ENCODE peak calls at places on chromosomes 13 and 19, in six cellular contexts. One of them, this sample, is unnamed.

GRCh38 chr19:31127132-31127967 is 221.9 kb downstream of the TSHZ3 start:
- DNase-seq in astrocyte of the spinal cord: peak
- DNase-seq in psoas muscle: no peak
- DNase-seq in breast epithelium: no peak
- DNase-seq in heart right ventricle: no peak
- DNase-seq in choroid plexus epithelial cell: peak
- DNase-seq in this sample: peak

GRCh38 chr13:103351035-103351828 is 285.0 kb upstream of the SLC10A2 start:
- DNase-seq in astrocyte of the spinal cord: peak
- DNase-seq in psoas muscle: no peak
- DNase-seq in breast epithelium: no peak
- DNase-seq in heart right ventricle: peak
- DNase-seq in choroid plexus epithelial cell: peak
- DNase-seq in this sample: peak

GRCh38 chr13:87999141-87999765 is 328.1 kb downstream of the SLITRK5 start:
- DNase-seq in astrocyte of the spinal cord: peak
- DNase-seq in psoas muscle: no peak
- DNase-seq in breast epithelium: no peak
- DNase-seq in heart right ventricle: no peak
- DNase-seq in choroid plexus epithelial cell: peak
- DNase-seq in this sample: peak

GRCh38 chr19:16601378-16602052 is 26.5 kb downstream of the MED26 start:
- DNase-seq in astrocyte of the spinal cord: no peak
- DNase-seq in psoas muscle: no peak
- DNase-seq in breast epithelium: no peak
- DNase-seq in heart right ventricle: peak
- DNase-seq in choroid plexus epithelial cell: no peak
- DNase-seq in this sample: no peak

GRCh38 chr19:45444318-45445041 is 20.8 kb upstream of the ERCC1 start:
- DNase-seq in astrocyte of the spinal cord: peak
- DNase-seq in psoas muscle: peak
- DNase-seq in breast epithelium: peak
- DNase-seq in heart right ventricle: peak
- DNase-seq in choroid plexus epithelial cell: peak
- DNase-seq in this sample: peak

GRCh38 chr13:30984620-30985019 is 52.2 kb downstream of the TEX26 start:
- DNase-seq in astrocyte of the spinal cord: no peak
- DNase-seq in psoas muscle: no peak
- DNase-seq in breast epithelium: no peak
- DNase-seq in heart right ventricle: no peak
- DNase-seq in choroid plexus epithelial cell: no peak
- DNase-seq in this sample: no peak

GRCh38 chr13:21106089-21106488 is 44.7 kb upstream of the LATS2 start:
- DNase-seq in astrocyte of the spinal cord: peak
- DNase-seq in psoas muscle: no peak
- DNase-seq in breast epithelium: no peak
- DNase-seq in heart right ventricle: no peak
- DNase-seq in choroid plexus epithelial cell: peak
- DNase-seq in this sample: peak

GRCh38 chr19:47097396-47098217 is 16.0 kb downstream of the ZC3H4 start:
- DNase-seq in astrocyte of the spinal cord: no peak
- DNase-seq in psoas muscle: peak
- DNase-seq in breast epithelium: no peak
- DNase-seq in heart right ventricle: peak
- DNase-seq in choroid plexus epithelial cell: no peak
- DNase-seq in this sample: no peak

GRCh38 chr19:3370728-3371591 is 4.6 kb downstream of the NFIC start:
- DNase-seq in astrocyte of the spinal cord: no peak
- DNase-seq in psoas muscle: no peak
- DNase-seq in breast epithelium: no peak
- DNase-seq in heart right ventricle: no peak
- DNase-seq in choroid plexus epithelial cell: no peak
- DNase-seq in this sample: no peak

GRCh38 chr19:43667524-43668405 is 2.2 kb downstream of the PLAUR start:
- DNase-seq in astrocyte of the spinal cord: no peak
- DNase-seq in psoas muscle: peak
- DNase-seq in breast epithelium: no peak
- DNase-seq in heart right ventricle: no peak
- DNase-seq in choroid plexus epithelial cell: no peak
- DNase-seq in this sample: peak

GRCh38 chr13:99984463-99985242 is 3.1 kb downstream of the ZIC2 start:
- DNase-seq in astrocyte of the spinal cord: peak
- DNase-seq in psoas muscle: no peak
- DNase-seq in breast epithelium: no peak
- DNase-seq in heart right ventricle: no peak
- DNase-seq in choroid plexus epithelial cell: peak
- DNase-seq in this sample: no peak

GRCh38 chr19:3361384-3362216 is 4.8 kb upstream of the NFIC start:
- DNase-seq in astrocyte of the spinal cord: no peak
- DNase-seq in psoas muscle: no peak
- DNase-seq in breast epithelium: no peak
- DNase-seq in heart right ventricle: no peak
- DNase-seq in choroid plexus epithelial cell: no peak
- DNase-seq in this sample: no peak

GRCh38 chr13:110185696-110186095 is 121.3 kb downstream of the COL4A1 start:
- DNase-seq in astrocyte of the spinal cord: peak
- DNase-seq in psoas muscle: no peak
- DNase-seq in breast epithelium: no peak
- DNase-seq in heart right ventricle: no peak
- DNase-seq in choroid plexus epithelial cell: peak
- DNase-seq in this sample: peak

GRCh38 chr13:33285420-33286124 is at the start of gene STARD13:
- DNase-seq in astrocyte of the spinal cord: peak
- DNase-seq in psoas muscle: peak
- DNase-seq in breast epithelium: peak
- DNase-seq in heart right ventricle: peak
- DNase-seq in choroid plexus epithelial cell: peak
- DNase-seq in this sample: peak

GRCh38 chr19:43651758-43652545 is 12.3 kb upstream of the CADM4 start:
- DNase-seq in astrocyte of the spinal cord: peak
- DNase-seq in psoas muscle: peak
- DNase-seq in breast epithelium: peak
- DNase-seq in heart right ventricle: peak
- DNase-seq in choroid plexus epithelial cell: peak
- DNase-seq in this sample: peak

GRCh38 chr19:3471954-3472655 is 8.2 kb downstream of the SMIM24 start:
- DNase-seq in astrocyte of the spinal cord: no peak
- DNase-seq in psoas muscle: peak
- DNase-seq in breast epithelium: no peak
- DNase-seq in heart right ventricle: peak
- DNase-seq in choroid plexus epithelial cell: no peak
- DNase-seq in this sample: peak

GRCh38 chr19:36363845-36364244 is 15.2 kb downstream of the ZFP14 start:
- DNase-seq in astrocyte of the spinal cord: no peak
- DNase-seq in psoas muscle: no peak
- DNase-seq in breast epithelium: no peak
- DNase-seq in heart right ventricle: no peak
- DNase-seq in choroid plexus epithelial cell: no peak
- DNase-seq in this sample: no peak

GRCh38 chr13:59835569-59835968 is 328.2 kb downstream of the DIAPH3 start:
- DNase-seq in astrocyte of the spinal cord: no peak
- DNase-seq in psoas muscle: no peak
- DNase-seq in breast epithelium: no peak
- DNase-seq in heart right ventricle: no peak
- DNase-seq in choroid plexus epithelial cell: no peak
- DNase-seq in this sample: no peak

GRCh38 chr13:113053801-113054604 is 51.6 kb upstream of the F7 start:
- DNase-seq in astrocyte of the spinal cord: no peak
- DNase-seq in psoas muscle: no peak
- DNase-seq in breast epithelium: no peak
- DNase-seq in heart right ventricle: no peak
- DNase-seq in choroid plexus epithelial cell: no peak
- DNase-seq in this sample: no peak

GRCh38 chr19:43983912-43984686 is at the start of gene ZNF155:
- DNase-seq in astrocyte of the spinal cord: peak
- DNase-seq in psoas muscle: peak
- DNase-seq in breast epithelium: peak
- DNase-seq in heart right ventricle: peak
- DNase-seq in choroid plexus epithelial cell: peak
- DNase-seq in this sample: peak

GRCh38 chr13:36673838-36674326 is at the start of gene SERTM1:
- DNase-seq in astrocyte of the spinal cord: peak
- DNase-seq in psoas muscle: no peak
- DNase-seq in breast epithelium: no peak
- DNase-seq in heart right ventricle: no peak
- DNase-seq in choroid plexus epithelial cell: peak
- DNase-seq in this sample: peak

GRCh38 chr13:99724633-99725517 is 223.6 kb downstream of the TM9SF2 start:
- DNase-seq in astrocyte of the spinal cord: no peak
- DNase-seq in psoas muscle: no peak
- DNase-seq in breast epithelium: no peak
- DNase-seq in heart right ventricle: no peak
- DNase-seq in choroid plexus epithelial cell: no peak
- DNase-seq in this sample: no peak

GRCh38 chr19:30498707-30499106 is 126.5 kb downstream of the ZNF536 start:
- DNase-seq in astrocyte of the spinal cord: no peak
- DNase-seq in psoas muscle: no peak
- DNase-seq in breast epithelium: no peak
- DNase-seq in heart right ventricle: no peak
- DNase-seq in choroid plexus epithelial cell: no peak
- DNase-seq in this sample: no peak

GRCh38 chr13:106851251-106851650 is 283.3 kb upstream of the ARGLU1 start:
- DNase-seq in astrocyte of the spinal cord: peak
- DNase-seq in psoas muscle: no peak
- DNase-seq in breast epithelium: no peak
- DNase-seq in heart right ventricle: no peak
- DNase-seq in choroid plexus epithelial cell: peak
- DNase-seq in this sample: no peak

GRCh38 chr19:5299137-5299536 is 41.5 kb downstream of the PTPRS start:
- DNase-seq in astrocyte of the spinal cord: no peak
- DNase-seq in psoas muscle: no peak
- DNase-seq in breast epithelium: no peak
- DNase-seq in heart right ventricle: no peak
- DNase-seq in choroid plexus epithelial cell: no peak
- DNase-seq in this sample: no peak
- H3K4me3 ChIP-seq in astrocyte of the spinal cord: no peak
- H3K4me3 ChIP-seq in psoas muscle: no peak
- H3K4me3 ChIP-seq in breast epithelium: no peak
- H3K4me3 ChIP-seq in heart right ventricle: no peak
- H3K4me3 ChIP-seq in choroid plexus epithelial cell: no peak
- H3K4me3 ChIP-seq in this sample: no peak

GRCh38 chr19:18520848-18521691 is 800 bp downstream of the ELL start:
- DNase-seq in astrocyte of the spinal cord: no peak
- DNase-seq in psoas muscle: peak
- DNase-seq in breast epithelium: no peak
- DNase-seq in heart right ventricle: peak
- DNase-seq in choroid plexus epithelial cell: no peak
- DNase-seq in this sample: no peak

GRCh38 chr19:18519962-18520847 is 1.7 kb downstream of the ELL start:
- DNase-seq in astrocyte of the spinal cord: peak
- DNase-seq in psoas muscle: peak
- DNase-seq in breast epithelium: peak
- DNase-seq in heart right ventricle: peak
- DNase-seq in choroid plexus epithelial cell: peak
- DNase-seq in this sample: peak

GRCh38 chr19:18523841-18524240 is 2.0 kb upstream of the ELL start:
- DNase-seq in astrocyte of the spinal cord: no peak
- DNase-seq in psoas muscle: no peak
- DNase-seq in breast epithelium: no peak
- DNase-seq in heart right ventricle: no peak
- DNase-seq in choroid plexus epithelial cell: no peak
- DNase-seq in this sample: no peak

GRCh38 chr19:18521692-18522123 is at the start of gene ELL:
- DNase-seq in astrocyte of the spinal cord: no peak
- DNase-seq in psoas muscle: no peak
- DNase-seq in breast epithelium: no peak
- DNase-seq in heart right ventricle: no peak
- DNase-seq in choroid plexus epithelial cell: no peak
- DNase-seq in this sample: no peak

DNA sequence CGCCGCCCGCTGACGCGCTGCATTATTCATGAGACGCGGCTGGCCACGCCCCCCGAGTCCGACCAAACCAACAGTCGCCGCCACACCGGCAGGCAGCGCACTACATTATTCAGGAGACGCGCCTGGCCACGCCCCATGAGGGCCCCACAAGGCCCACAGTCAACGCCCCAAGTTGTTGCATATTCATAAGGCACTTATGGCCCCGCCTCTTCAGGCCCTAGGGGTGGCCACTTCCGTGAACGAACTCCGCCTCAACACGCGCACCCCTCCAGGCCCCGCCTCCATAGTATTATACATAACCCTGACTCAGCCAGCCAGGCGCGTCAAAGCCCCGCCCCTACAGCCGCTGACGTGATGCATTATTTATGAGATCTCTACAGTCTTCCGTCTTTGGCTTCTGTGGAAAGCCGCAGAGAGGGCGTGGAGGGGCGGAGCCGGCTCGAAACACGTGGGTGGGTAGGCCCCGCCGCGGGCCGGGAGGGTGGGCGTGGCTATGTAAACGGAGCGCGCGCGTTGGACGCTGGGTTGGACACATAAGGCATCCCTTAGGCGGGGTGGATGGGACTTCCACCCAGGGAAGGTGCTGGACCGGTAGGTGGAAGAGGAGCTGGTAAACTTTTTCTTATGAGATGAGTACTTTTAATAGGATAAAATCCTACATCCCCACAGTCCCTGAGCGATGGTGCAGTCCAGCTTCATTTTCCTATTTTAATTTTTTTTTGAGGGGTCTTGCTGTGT is 423 bp upstream of the ELL start:
- DNase-seq in astrocyte of the spinal cord: peak
- DNase-seq in psoas muscle: peak
- DNase-seq in breast epithelium: peak
- DNase-seq in heart right ventricle: peak
- DNase-seq in choroid plexus epithelial cell: peak
- DNase-seq in this sample: peak
- TF ChIP-seq CTCF in astrocyte of the spinal cord: peak
- TF ChIP-seq CTCF in psoas muscle: peak
- TF ChIP-seq CTCF in breast epithelium: no peak
- TF ChIP-seq CTCF in heart right ventricle: peak
- TF ChIP-seq CTCF in choroid plexus epithelial cell: peak
- TF ChIP-seq CTCF in this sample: peak

DNA sequence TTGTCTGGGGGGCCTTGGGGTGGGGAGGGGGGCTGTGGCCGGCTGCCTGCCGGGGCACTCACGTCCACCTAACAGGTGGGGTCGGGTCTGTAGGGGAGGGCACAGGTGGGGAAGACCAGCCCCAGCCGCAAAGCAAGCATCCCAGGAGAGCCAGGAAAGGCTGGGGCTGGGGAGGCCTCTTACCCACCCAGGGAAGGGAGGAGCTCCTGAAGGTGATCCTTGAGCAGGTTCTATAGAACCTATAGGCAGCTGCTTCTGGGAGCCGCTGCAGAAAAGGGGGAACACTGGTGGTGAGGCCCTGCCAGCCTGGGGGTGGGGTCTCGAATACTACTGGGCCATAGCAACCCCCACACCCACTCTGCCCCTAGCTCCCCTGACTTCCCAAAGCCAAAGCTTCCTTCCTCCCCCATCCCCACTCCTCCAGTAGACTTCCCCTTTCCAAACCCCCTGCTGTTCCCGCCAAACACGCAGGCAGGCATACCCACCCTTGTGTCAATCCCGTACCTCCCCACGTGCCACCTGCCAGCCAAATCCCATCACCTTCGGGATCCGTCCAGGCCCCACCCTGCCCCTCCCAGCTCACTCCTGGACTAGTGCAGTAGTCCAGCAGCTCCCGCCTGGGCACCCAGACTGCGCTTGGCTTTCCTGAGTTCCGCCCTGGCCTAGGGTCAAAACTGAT is 5.6 kb downstream of the KLF16 start:
- DNase-seq in astrocyte of the spinal cord: no peak
- DNase-seq in psoas muscle: no peak
- DNase-seq in breast epithelium: no peak
- DNase-seq in heart right ventricle: no peak
- DNase-seq in choroid plexus epithelial cell: no peak
- DNase-seq in this sample: no peak
- H3K4me3 ChIP-seq in astrocyte of the spinal cord: peak
- H3K4me3 ChIP-seq in psoas muscle: peak
- H3K4me3 ChIP-seq in breast epithelium: peak
- H3K4me3 ChIP-seq in heart right ventricle: no peak
- H3K4me3 ChIP-seq in choroid plexus epithelial cell: peak
- H3K4me3 ChIP-seq in this sample: peak

GRCh38 chr19:54526972-54527371 is 24.3 kb downstream of the LAIR2 start:
- DNase-seq in astrocyte of the spinal cord: no peak
- DNase-seq in psoas muscle: no peak
- DNase-seq in breast epithelium: no peak
- DNase-seq in heart right ventricle: no peak
- DNase-seq in choroid plexus epithelial cell: no peak
- DNase-seq in this sample: no peak
- TF ChIP-seq CTCF in astrocyte of the spinal cord: no peak
- TF ChIP-seq CTCF in psoas muscle: no peak
- TF ChIP-seq CTCF in breast epithelium: no peak
- TF ChIP-seq CTCF in heart right ventricle: no peak
- TF ChIP-seq CTCF in choroid plexus epithelial cell: no peak
- TF ChIP-seq CTCF in this sample: no peak